ENCODE peak calls at places on chromosomes 16 and 17, in six cellular contexts. Y, B, M, H, E and T are unnamed samples.

GRCh38 chr17:63335818-63336217 is 110.3 kb downstream of the CYB561 start:
- DNase-seq in E (no peak), Y (no peak), H (no peak), B (no peak), M (no peak), T (no peak)

GRCh38 chr17:77974396-77974795 is 15.9 kb downstream of the TNRC6C start:
- DNase-seq in E (no peak), Y (no peak), B (no peak), M (no peak), H (no peak), T (no peak)

GRCh38 chr17:77497578-77497934 is 356.8 kb downstream of the SEC14L1 start:
- DNase-seq in E (no peak), B (no peak), H (no peak), M (no peak), Y (no peak), T (no peak)

GRCh38 chr17:27345141-27345904 is 51.4 kb downstream of the WSB1 start:
- DNase-seq in E (no peak), H (no peak), Y (no peak), B (peak; percentile 28), M (no peak), T (peak; percentile 95)

GRCh38 chr17:38746004-38746892 is 1.9 kb downstream of the PCGF2 start:
- DNase-seq in H (peak; percentile 98), E (no peak), M (no peak), B (no peak), Y (no peak), T (no peak)

GRCh38 chr17:79073016-79073705 is 1.5 kb upstream of the ENGASE start:
- DNase-seq in E (no peak), M (no peak), B (no peak), Y (no peak), H (no peak), T (no peak)

GRCh38 chr16:3190949-3191353 is 2.9 kb downstream of the OR1F1 start:
- DNase-seq in M (peak; percentile 32), E (no peak), Y (no peak), H (peak; percentile 16), B (no peak), T (no peak)

GRCh38 chr17:77737442-77738265 is 220.8 kb upstream of the TNRC6C start:
- DNase-seq in H (no peak), M (no peak), Y (no peak), E (no peak), B (no peak), T (no peak)

GRCh38 chr16:48366165-48367093 is 18.8 kb downstream of the SIAH1 start:
- DNase-seq in B (peak; percentile 90), H (peak; percentile 79), Y (peak; percentile 69), M (peak; percentile 57), E (peak; percentile 68), T (no peak)

GRCh38 chr17:33494156-33494555 is 201.1 kb upstream of the ASIC2 start:
- DNase-seq in M (no peak), E (no peak), B (no peak), Y (no peak), H (no peak), T (no peak)

GRCh38 chr17:41483991-41484826 is 3.3 kb upstream of the KRT35 start:
- DNase-seq in E (no peak), B (peak; percentile 37), M (no peak), Y (no peak), H (no peak), T (peak; percentile 30)

GRCh38 chr17:33277436-33278100 is 15.5 kb downstream of the ASIC2 start:
- DNase-seq in M (no peak), E (no peak), H (no peak), Y (no peak), B (no peak), T (no peak)

GRCh38 chr17:64057701-64058263 is 37.3 kb upstream of the ICAM2 start:
- DNase-seq in E (no peak), H (peak; percentile 66), Y (no peak), M (no peak), B (no peak), T (no peak)

GRCh38 chr16:11669380-11670146 is 1.3 kb downstream of the SNN start:
- DNase-seq in M (no peak), H (no peak), E (peak; percentile 33), Y (no peak), B (peak; percentile 16), T (no peak)

GRCh38 chr16:19515765-19516164 is 6.1 kb downstream of the GDE1 start:
- DNase-seq in M (no peak), E (no peak), Y (no peak), H (no peak), B (peak; percentile 50), T (no peak)

DNA sequence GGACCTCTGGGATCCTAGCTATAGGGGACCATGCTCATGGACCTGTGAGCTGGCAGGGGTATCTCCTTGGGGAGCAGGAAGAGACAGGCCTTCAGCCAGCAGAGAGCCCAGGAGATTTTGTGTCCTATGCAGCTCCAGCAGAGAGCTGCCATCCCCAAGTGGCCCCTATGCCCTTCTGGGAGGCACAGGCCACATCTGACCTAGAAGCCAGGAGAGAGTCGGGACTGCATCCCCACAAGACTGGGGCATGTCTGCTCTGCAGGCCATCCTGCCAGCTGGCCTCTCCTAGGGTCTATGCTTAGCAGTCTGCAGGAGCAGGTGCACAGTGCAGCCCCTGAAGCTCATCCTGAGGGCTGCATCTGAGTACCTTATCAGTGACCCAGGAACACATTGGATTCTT is 279.5 kb downstream of the KIF2B start:
- DNase-seq in B (no peak), E (no peak), M (no peak), Y (no peak), H (no peak), T (no peak)
- TF ChIP-seq BHLHE40 in B (no peak), E (no peak), M (no peak), Y (no peak), H (no peak), T (no peak)

DNA sequence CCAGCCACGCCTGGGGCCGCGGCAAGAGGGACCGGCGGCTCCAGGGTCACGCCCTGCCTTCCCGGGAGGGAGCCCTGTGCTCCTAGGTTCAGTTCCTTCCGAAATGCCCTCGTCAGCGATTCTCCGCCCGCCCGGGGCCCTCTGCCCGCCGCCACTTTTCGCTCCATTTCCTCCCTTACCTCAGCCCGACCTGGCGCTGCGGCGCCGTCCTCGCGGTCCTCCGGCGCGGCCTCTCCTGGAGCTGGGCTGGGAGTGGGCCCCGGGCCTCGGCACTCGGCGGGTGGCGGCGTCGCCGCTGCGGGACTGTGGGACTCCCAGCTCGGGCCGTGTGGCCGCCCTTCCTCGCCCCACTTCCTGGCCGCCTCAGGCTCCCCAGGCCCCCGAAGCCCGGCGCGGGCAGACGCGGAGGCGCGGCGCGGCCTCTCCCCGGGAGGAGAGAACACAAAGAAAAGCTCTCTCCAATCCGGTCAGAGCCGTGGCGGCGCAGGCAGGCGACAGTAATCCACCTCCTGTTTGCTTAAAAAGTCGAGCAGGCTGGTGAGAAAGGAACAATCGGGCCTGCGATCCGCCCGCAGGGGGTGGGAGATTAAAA is 1.6 kb downstream of the BAHCC1 start:
- DNase-seq in Y (peak; percentile 55), H (no peak), B (no peak), E (no peak), M (peak; percentile 43), T (no peak)
- TF ChIP-seq BHLHE40 in Y (no peak), H (no peak), B (no peak), E (no peak), M (no peak), T (no peak)

GRCh38 chr16:69563605-69564580 is 1.9 kb upstream of the NFAT5 start:
- DNase-seq in M (no peak), H (peak; percentile 49), E (peak; percentile 93), B (peak; percentile 65), Y (no peak), T (no peak)
- TF ChIP-seq BHLHE40 in M (no peak), H (no peak), E (no peak), B (no peak), Y (no peak), T (no peak)

GRCh38 chr16:7342598-7342997 is 10.0 kb downstream of the RBFOX1 start:
- DNase-seq in Y (no peak), B (no peak), M (no peak), E (no peak), H (no peak), T (no peak)

GRCh38 chr16:7340938-7341337 is 8.3 kb downstream of the RBFOX1 start:
- DNase-seq in M (no peak), B (no peak), Y (no peak), H (no peak), E (no peak), T (no peak)

GRCh38 chr16:7345423-7345822 is 12.8 kb downstream of the RBFOX1 start:
- DNase-seq in Y (no peak), H (no peak), M (no peak), B (no peak), E (no peak), T (no peak)

GRCh38 chr16:7344806-7345416 is 12.3 kb downstream of the RBFOX1 start:
- DNase-seq in E (no peak), M (no peak), B (no peak), Y (no peak), H (no peak), T (no peak)

GRCh38 chr16:7343271-7343670 is 10.6 kb downstream of the RBFOX1 start:
- DNase-seq in B (no peak), M (no peak), E (no peak), H (no peak), Y (no peak), T (no peak)
- TF ChIP-seq BHLHE40 in B (no peak), M (no peak), E (no peak), H (no peak), Y (no peak), T (no peak)

GRCh38 chr16:86571197-86571915 is 4.7 kb downstream of the FOXC2 start:
- DNase-seq in B (no peak), M (no peak), Y (no peak), H (no peak), E (no peak), T (no peak)
- TF ChIP-seq BHLHE40 in B (no peak), M (no peak), Y (no peak), H (no peak), E (no peak), T (no peak)

DNA sequence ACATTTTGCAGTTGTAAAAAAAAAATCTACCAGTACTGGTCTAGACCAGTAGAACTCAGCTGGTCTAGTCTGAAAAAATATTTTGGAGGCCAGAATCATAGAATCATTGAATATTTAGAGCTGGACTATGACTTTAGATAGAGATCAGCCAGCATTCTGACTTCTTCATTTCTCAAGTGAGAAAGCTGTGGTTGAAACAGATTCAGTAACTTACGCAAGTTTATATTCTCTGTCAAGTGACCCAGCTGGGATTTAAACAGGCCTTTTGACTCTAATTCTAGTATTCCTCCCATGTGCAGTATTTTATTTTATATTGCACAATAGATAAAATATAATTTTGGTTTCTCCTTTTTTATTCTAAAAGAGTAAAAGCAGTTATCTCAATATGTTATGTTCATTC is 4.9 kb downstream of the TNRC6A start:
- DNase-seq in B (peak; percentile 72), H (no peak), Y (no peak), M (no peak), E (no peak), T (no peak)
- TF ChIP-seq BHLHE40 in B (no peak), H (no peak), Y (no peak), M (no peak), E (peak; percentile 70), T (no peak)